ENCODE peak calls at places on chromosomes 7 and 10, in four cellular contexts. B, A, E and R are unnamed samples.

GRCh38 chr7:115851291-115851690 is 179.3 kb downstream of the TFEC start:
- DNase-seq in B (no peak), E (no peak), A (peak; percentile 24), R (peak; percentile 69)

GRCh38 chr7:50661345-50662058 is 96.3 kb upstream of the DDC start:
- DNase-seq in E (no peak), A (no peak), B (no peak), R (peak; percentile 30)

GRCh38 chr10:71580415-71580814 is 139.2 kb downstream of the C10orf105 start:
- DNase-seq in E (no peak), A (no peak), B (no peak), R (no peak)

GRCh38 chr10:52198540-52198939 is 115.5 kb upstream of the DKK1 start:
- DNase-seq in B (no peak), A (no peak), E (no peak), R (no peak)

GRCh38 chr7:106736508-106737201 is 75.7 kb upstream of the CCDC71L start:
- DNase-seq in B (peak; percentile 53), E (peak; percentile 32), A (peak; percentile 28), R (peak; percentile 73)

GRCh38 chr7:35967366-35968139 is 166.7 kb downstream of the SEPTIN7 start:
- DNase-seq in A (no peak), B (no peak), E (no peak), R (no peak)

GRCh38 chr7:139451638-139452037 is 31.8 kb downstream of the KLRG2 start:
- DNase-seq in E (no peak), B (peak; percentile 59), A (no peak), R (no peak)

GRCh38 chr7:44060948-44061644 is 4.3 kb downstream of the PGAM2 start:
- DNase-seq in A (no peak), E (no peak), B (no peak), R (no peak)

GRCh38 chr7:44158873-44159631 is 17.9 kb upstream of the MYL7 start:
- DNase-seq in E (no peak), A (no peak), B (no peak), R (no peak)

GRCh38 chr7:2911466-2911865 is 67.4 kb upstream of the GNA12 start:
- DNase-seq in B (no peak), E (no peak), A (no peak), R (no peak)

GRCh38 chr7:109926738-109927137 is 1164.2 kb upstream of the LRRN3 start:
- DNase-seq in E (no peak), A (no peak), B (no peak), R (no peak)

GRCh38 chr7:87600130-87601124 is at the start of gene ABCB1:
- DNase-seq in B (no peak), A (peak; percentile 63), E (peak; percentile 4), R (no peak)

GRCh38 chr7:4888161-4888560 is 4.6 kb upstream of the RADIL start:
- DNase-seq in E (no peak), B (no peak), A (no peak), R (no peak)

GRCh38 chr7:113217314-113217713 is 99.0 kb upstream of the SMIM30 start:
- DNase-seq in A (no peak), B (no peak), E (no peak), R (peak; percentile 22)

GRCh38 chr7:157268540-157268939 is 68.3 kb upstream of the DNAJB6 start:
- DNase-seq in B (no peak), A (no peak), E (no peak), R (no peak)

GRCh38 chr7:156002362-156003001 is 190.2 kb upstream of the SHH start:
- DNase-seq in B (no peak), E (no peak), A (no peak), R (peak; percentile 20)

GRCh38 chr7:628041-628763 is 98.3 kb upstream of the DNAAF5 start:
- DNase-seq in E (no peak), A (no peak), B (no peak), R (no peak)

GRCh38 chr10:63114031-63114814 is 18.9 kb upstream of the NRBF2 start:
- DNase-seq in A (peak; percentile 72), E (no peak), B (no peak), R (peak; percentile 80)

GRCh38 chr10:78212786-78213175 is 179.1 kb downstream of the RPS24 start:
- DNase-seq in B (no peak), A (no peak), E (no peak), R (peak; percentile 36)

GRCh38 chr7:44148961-44149550 is 7.9 kb upstream of the MYL7 start:
- DNase-seq in E (no peak), B (no peak), A (no peak), R (no peak)

GRCh38 chr10:116742367-116743265 is at the start of gene HSPA12A:
- DNase-seq in A (no peak), E (peak; percentile 78), B (peak; percentile 83), R (peak; percentile 47)

GRCh38 chr7:28272461-28272877 is 91.9 kb upstream of the JAZF1 start:
- DNase-seq in A (no peak), B (no peak), E (peak; percentile 43), R (peak; percentile 82)

GRCh38 chr10:93751074-93751572 is 6.6 kb upstream of the LGI1 start:
- DNase-seq in A (no peak), B (no peak), E (no peak), R (no peak)

GRCh38 chr10:7411671-7412481 is 1.0 kb upstream of the SFMBT2 start:
- DNase-seq in E (no peak), B (no peak), A (no peak), R (no peak)

GRCh38 chr7:141366098-141366621 is 185.1 kb upstream of the AGK start:
- DNase-seq in A (no peak), E (no peak), B (no peak), R (no peak)

GRCh38 chr7:32039000-32039756 is 31.0 kb downstream of the PDE1C start:
- DNase-seq in B (no peak), E (no peak), A (peak; percentile 16), R (peak; percentile 14)

GRCh38 chr7:94823952-94824351 is 83.4 kb upstream of the PPP1R9A start:
- DNase-seq in A (peak; percentile 44), E (peak; percentile 1), B (no peak), R (no peak)

GRCh38 chr7:30595461-30596042 is 874 bp downstream of the GARS1 start:
- DNase-seq in E (no peak), B (no peak), A (no peak), R (no peak)

GRCh38 chr7:132773527-132773956 is 197.3 kb upstream of the PLXNA4 start:
- DNase-seq in B (no peak), E (no peak), A (no peak), R (no peak)

GRCh38 chr10:50421026-50421719 is 169.9 kb upstream of the ASAH2 start:
- DNase-seq in E (peak; percentile 47), B (peak; percentile 48), A (peak; percentile 55), R (peak; percentile 75)
- TF ChIP-seq MYC in E (no peak), B (peak; percentile 43), A (no peak), R (no peak)

DNA sequence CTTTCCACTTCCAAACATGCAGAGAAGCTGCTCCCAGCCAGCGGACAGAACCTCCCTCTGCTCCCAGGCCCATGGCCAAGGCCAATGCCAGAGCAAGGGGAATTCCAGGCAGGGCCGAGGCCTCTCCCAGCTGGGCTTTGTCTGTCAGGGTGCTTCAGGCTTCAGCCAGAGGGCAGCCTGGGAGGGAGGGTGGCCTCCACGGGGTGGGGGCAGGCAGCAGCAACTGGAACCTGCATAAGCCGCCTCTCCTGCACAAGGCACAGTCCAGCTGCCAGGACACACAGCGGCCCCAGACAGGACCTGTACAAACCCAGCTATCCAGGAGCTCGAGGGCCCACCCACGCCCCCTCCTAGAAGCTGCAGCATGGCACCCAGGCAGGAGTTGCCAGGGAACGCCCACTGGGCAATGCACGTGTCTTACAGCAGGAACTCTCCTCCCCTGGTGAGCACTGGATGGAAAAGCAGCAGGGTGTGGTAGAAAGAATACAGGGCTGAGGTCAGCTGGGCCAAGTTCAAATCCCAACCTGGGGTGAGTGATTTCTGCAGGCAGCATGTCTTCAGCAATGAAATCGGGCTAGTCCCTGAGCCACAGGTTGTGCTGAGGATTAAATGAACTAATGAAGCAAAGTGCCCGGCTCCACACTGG is 7.6 kb downstream of the FAM53B start:
- DNase-seq in B (no peak), A (peak; percentile 32), E (no peak), R (no peak)
- TF ChIP-seq POLR2A in B (no peak), A (no peak), E (no peak), R (no peak)

GRCh38 chr10:69452676-69453415 is 1.6 kb downstream of the TSPAN15 start:
- DNase-seq in A (no peak), B (no peak), E (no peak), R (no peak)

GRCh38 chr10:69451784-69452251 is 553 bp downstream of the TSPAN15 start:
- DNase-seq in E (no peak), B (no peak), A (no peak), R (no peak)

GRCh38 chr10:69453759-69454158 is 2.5 kb downstream of the TSPAN15 start:
- DNase-seq in B (no peak), E (no peak), A (no peak), R (no peak)

GRCh38 chr10:69449841-69450240 is 1.4 kb upstream of the TSPAN15 start:
- DNase-seq in B (peak; percentile 70), E (peak; percentile 69), A (peak; percentile 73), R (peak; percentile 71)

DNA sequence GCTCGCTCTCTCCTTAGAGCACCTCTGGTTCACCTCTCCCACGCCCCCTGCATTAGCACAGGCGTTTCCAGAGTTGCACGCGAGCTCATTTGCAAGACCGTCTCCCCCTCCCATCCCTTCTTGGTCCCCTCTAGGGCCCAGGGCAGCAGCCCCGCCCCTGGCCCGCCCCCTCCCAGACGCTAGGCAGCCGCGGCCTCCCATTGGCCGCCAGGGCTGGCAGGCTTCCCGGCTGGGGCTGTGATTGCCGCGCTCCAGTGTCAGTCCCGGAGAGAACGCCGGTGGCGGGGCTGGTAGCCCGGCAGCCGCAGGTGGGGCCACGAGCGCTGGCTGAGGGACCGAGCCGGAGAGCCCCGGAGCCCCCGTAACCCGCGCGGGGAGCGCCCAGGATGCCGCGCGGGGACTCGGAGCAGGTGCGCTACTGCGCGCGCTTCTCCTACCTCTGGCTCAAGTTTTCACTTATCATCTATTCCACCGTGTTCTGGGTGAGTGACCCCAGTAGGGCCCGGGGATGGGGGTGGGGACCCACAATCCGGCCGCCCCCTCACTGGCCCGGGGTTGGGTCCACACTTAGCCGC is at the start of gene TSPAN15:
- DNase-seq in E (peak; percentile 78), A (peak; percentile 68), B (peak; percentile 95), R (peak; percentile 66)
- TF ChIP-seq MYC in E (no peak), A (no peak), B (no peak), R (no peak)

DNA sequence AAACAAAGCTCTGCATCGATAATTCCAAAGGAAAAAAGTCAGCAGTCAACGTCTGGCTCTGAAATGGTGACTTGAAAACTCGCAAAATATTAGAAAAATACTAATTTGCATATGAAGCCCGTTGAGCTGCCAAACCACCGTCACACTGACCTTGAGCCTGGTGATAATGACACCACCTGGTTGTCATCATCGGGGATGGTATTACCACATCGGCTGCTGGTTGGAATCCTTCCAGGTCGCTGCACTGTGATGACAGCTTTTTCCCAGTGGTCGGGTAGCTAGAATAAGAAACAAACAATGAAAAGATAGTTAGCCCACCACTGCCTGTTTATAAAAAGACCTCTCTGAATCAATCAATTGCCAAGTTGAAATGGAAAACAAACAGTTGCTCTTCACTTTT is 41.6 kb downstream of the LAMB1 start:
- DNase-seq in A (no peak), B (no peak), E (no peak), R (no peak)
- TF ChIP-seq POLR2A in A (no peak), B (no peak), E (no peak), R (no peak)

DNA sequence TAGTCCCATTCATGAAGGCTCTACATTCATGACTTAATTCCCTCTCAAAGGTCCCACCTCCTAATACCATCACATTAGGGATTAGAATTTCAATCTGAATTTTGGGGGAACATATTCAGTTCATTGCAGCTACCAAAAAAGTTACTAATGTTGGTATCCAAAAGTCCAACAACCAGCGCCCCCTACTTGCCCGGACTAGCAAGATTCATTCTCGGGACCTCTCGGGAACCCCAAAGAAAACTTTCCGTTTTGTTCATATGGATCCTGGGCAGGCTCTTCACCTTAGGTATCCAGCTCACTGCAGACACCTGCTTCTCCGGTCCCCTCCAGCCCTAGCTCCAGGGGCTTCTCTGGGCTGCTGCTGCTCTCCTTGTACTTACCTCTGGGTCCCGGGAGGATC is 8.9 kb upstream of the GRK5 start:
- DNase-seq in A (no peak), E (peak; percentile 28), B (no peak), R (peak; percentile 65)
- TF ChIP-seq MYC in A (no peak), E (no peak), B (no peak), R (no peak)